ENCODE peak calls at places on chromosomes 13 and 19, in nine cellular contexts. L is activated CD4-positive, alpha-beta T cell treated with anti-CD3 and anti-CD28 coated beads, Interleukin-2, amount 10 ng/mL, durations not matched to agents 7 days and 5 days; A is HEK293T; X is OCI-LY7; Q is Calu3; Z is RWPE1; E is uterus; S is colonic mucosa; B is activated T-helper 1 cell treated with anti-CD3 and anti-CD28 coated beads, Interleukin-2, amount 50 U/mL, for 16 hours. D is an unnamed sample.

GRCh38 chr13:28575200-28575599 is 80.3 kb upstream of the FLT1 start:
- DNase-seq in X (no peak), B (no peak), L (no peak), A (no peak), Q (no peak), Z (no peak), E (no peak), S (peak), D (peak)

GRCh38 chr19:41705393-41706174 is 2.8 kb upstream of the CEACAM5 start:
- DNase-seq in B (no peak), Q (peak), Z (peak), X (peak), L (peak), E (no peak), A (peak), S (peak), D (peak)

GRCh38 chr19:55406869-55407624 is 541 bp downstream of the UBE2S start:
- DNase-seq in L (peak), A (no peak), B (peak), Z (peak), Q (peak), X (peak), S (no peak), E (no peak), D (peak)

GRCh38 chr13:91574756-91575155 is 176.3 kb downstream of the GPC5 start:
- DNase-seq in L (no peak), Z (no peak), X (no peak), B (no peak), S (no peak), E (no peak), A (no peak), Q (no peak), D (no peak)

GRCh38 chr13:109394311-109394988 is 391.9 kb downstream of the IRS2 start:
- DNase-seq in Z (no peak), B (no peak), S (no peak), Q (no peak), E (no peak), X (no peak), L (no peak), A (no peak), D (no peak)

GRCh38 chr13:39073983-39074382 is 35.7 kb downstream of the NHLRC3 start:
- DNase-seq in Q (no peak), S (no peak), L (no peak), A (no peak), X (no peak), E (no peak), Z (no peak), B (no peak), D (peak)

GRCh38 chr19:4575978-4576933 is 16.8 kb upstream of the SEMA6B start:
- DNase-seq in A (peak), B (peak), Z (no peak), S (peak), E (peak), X (peak), L (peak), Q (peak), D (peak)

GRCh38 chr19:49142866-49143335 is 12.3 kb downstream of the HRC start:
- DNase-seq in B (peak), Q (peak), Z (peak), E (peak), S (peak), X (peak), A (peak), L (peak), D (peak)

GRCh38 chr19:49502866-49503581 is 6.8 kb downstream of the RPS11 start:
- DNase-seq in Z (peak), A (peak), E (peak), S (no peak), B (no peak), L (peak), X (peak), Q (peak), D (peak)

GRCh38 chr13:78100481-78100880 is 181.8 kb upstream of the EDNRB start:
- DNase-seq in X (no peak), E (no peak), A (no peak), Q (no peak), S (no peak), B (no peak), Z (no peak), L (no peak), D (no peak)

GRCh38 chr13:80574113-80574512 is 233.2 kb upstream of the SPRY2 start:
- DNase-seq in L (no peak), E (no peak), S (no peak), B (no peak), X (no peak), A (no peak), Q (no peak), Z (no peak), D (no peak)

GRCh38 chr19:8080832-8081231 is 28.3 kb downstream of the CCL25 start:
- DNase-seq in B (no peak), A (no peak), L (no peak), S (no peak), Q (no peak), X (no peak), E (no peak), Z (no peak), D (no peak)

GRCh38 chr19:17555929-17556813 is 722 bp downstream of the COLGALT1 start:
- DNase-seq in E (peak), A (no peak), X (peak), Q (peak), Z (no peak), B (no peak), S (peak), L (peak), D (peak)

GRCh38 chr19:53980553-53981407 is 10.7 kb upstream of the CACNG6 start:
- DNase-seq in L (no peak), E (no peak), Q (peak), Z (peak), S (peak), B (no peak), X (no peak), A (peak), D (peak)

GRCh38 chr19:47839411-47839810 is 17.7 kb downstream of the CRX start:
- DNase-seq in Z (no peak), A (no peak), S (no peak), E (no peak), B (no peak), X (no peak), L (no peak), Q (no peak), D (no peak)

GRCh38 chr19:18659281-18660050 is 22.6 kb downstream of the KLHL26 start:
- DNase-seq in E (peak), X (no peak), Z (no peak), Q (no peak), A (no peak), S (no peak), B (no peak), L (no peak), D (no peak)

GRCh38 chr13:28442872-28443271 is 52.1 kb downstream of the FLT1 start:
- DNase-seq in Z (no peak), A (no peak), L (no peak), S (no peak), E (no peak), B (no peak), Q (no peak), X (no peak), D (no peak)

GRCh38 chr19:8366121-8366581 is 2.2 kb downstream of the ANGPTL4 start:
- DNase-seq in Z (no peak), L (no peak), E (no peak), Q (no peak), B (no peak), X (no peak), S (no peak), A (no peak), D (no peak)

GRCh38 chr19:10634881-10635463 is 9.6 kb downstream of the SLC44A2 start:
- DNase-seq in A (no peak), Z (no peak), S (no peak), Q (no peak), L (no peak), E (no peak), B (no peak), X (no peak), D (no peak)

GRCh38 chr19:52188822-52189744 is 769 bp upstream of the PPP2R1A start:
- DNase-seq in A (no peak), Q (peak), L (no peak), Z (no peak), X (no peak), E (no peak), S (peak), B (no peak), D (no peak)

GRCh38 chr13:52085416-52085815 is 43.5 kb downstream of the NEK5 start:
- DNase-seq in L (no peak), X (no peak), B (no peak), A (no peak), Q (no peak), Z (no peak), S (no peak), E (no peak), D (no peak)

GRCh38 chr13:28100149-28101121 is at the start of gene FLT3:
- DNase-seq in A (peak), S (peak), X (no peak), E (no peak), L (peak), Z (peak), Q (peak), B (no peak), D (no peak)

GRCh38 chr13:103403814-103404213 is 337.6 kb upstream of the SLC10A2 start:
- DNase-seq in A (no peak), L (no peak), Q (no peak), B (no peak), X (no peak), Z (no peak), E (no peak), S (no peak), D (no peak)

GRCh38 chr13:21079761-21080730 is 18.7 kb upstream of the LATS2 start:
- DNase-seq in L (no peak), Q (peak), B (no peak), X (no peak), E (no peak), S (no peak), A (no peak), Z (peak), D (no peak)

D was measured in HT-29.